ENCODE peak calls at places on chromosomes 7 and 10, in seven cellular contexts. Q, E, V, A, Y, I and P are unnamed samples.

GRCh38 chr7:30068117-30068516 is 39.9 kb downstream of the PLEKHA8 start:
- DNase-seq in I (no peak), A (no peak), E (no peak), V (no peak), Q (no peak), Y (no peak), P (no peak)

GRCh38 chr10:13776861-13777301 is 190.1 kb downstream of the PRPF18 start:
- DNase-seq in V (no peak), A (no peak), E (no peak), I (no peak), Y (no peak), Q (no peak), P (no peak)

GRCh38 chr7:93150200-93150835 is 2.1 kb upstream of the SAMD9L start:
- DNase-seq in E (no peak), I (no peak), V (no peak), Q (no peak), A (no peak), Y (no peak), P (no peak)

GRCh38 chr7:47684728-47685127 is 102.8 kb upstream of the TNS3 start:
- DNase-seq in A (no peak), I (no peak), E (no peak), Q (no peak), V (no peak), Y (no peak), P (no peak)

GRCh38 chr10:95327367-95327766 is 36.6 kb upstream of the PDLIM1 start:
- DNase-seq in V (no peak), A (no peak), Y (no peak), Q (peak), I (no peak), E (no peak), P (no peak)

GRCh38 chr7:129066290-129067131 is 11.6 kb upstream of the TNPO3 start:
- DNase-seq in Q (no peak), I (no peak), A (no peak), V (no peak), E (no peak), Y (peak), P (no peak)

GRCh38 chr10:33326897-33327296 is 7.6 kb downstream of the NRP1 start:
- DNase-seq in Q (no peak), A (no peak), I (no peak), V (no peak), Y (no peak), E (no peak), P (no peak)

GRCh38 chr7:27088002-27088931 is 7.5 kb downstream of the HOXA1 start:
- DNase-seq in I (no peak), A (no peak), V (no peak), Q (peak), E (no peak), Y (no peak), P (no peak)

GRCh38 chr7:99404235-99404976 is 4.0 kb downstream of the PDAP1 start:
- DNase-seq in I (no peak), E (no peak), A (no peak), V (no peak), Y (no peak), Q (no peak), P (no peak)

GRCh38 chr10:15237351-15237750 is 68.9 kb upstream of the NMT2 start:
- DNase-seq in V (no peak), E (no peak), A (no peak), Y (no peak), Q (no peak), I (no peak), P (no peak)

GRCh38 chr7:57416601-57417358 is 33.2 kb upstream of the ZNF716 start:
- DNase-seq in V (no peak), I (no peak), Y (no peak), Q (no peak), E (no peak), A (no peak), P (no peak)

GRCh38 chr10:78992333-78992732 is 76.4 kb upstream of the ZMIZ1 start:
- DNase-seq in Y (no peak), V (no peak), I (no peak), E (no peak), A (no peak), Q (no peak), P (no peak)

GRCh38 chr7:100166966-100167911 is 1.2 kb downstream of the GAL3ST4 start:
- DNase-seq in V (no peak), Y (peak), E (no peak), I (no peak), A (no peak), Q (peak), P (no peak)

GRCh38 chr7:150449206-150449956 is 1.0 kb upstream of the GIMAP8 start:
- DNase-seq in A (no peak), Q (no peak), V (no peak), I (no peak), Y (no peak), E (no peak), P (no peak)

GRCh38 chr7:20193242-20193777 is 23.9 kb downstream of the MACC1 start:
- DNase-seq in I (no peak), E (no peak), Q (no peak), A (no peak), Y (no peak), V (no peak), P (no peak)

GRCh38 chr7:84040365-84040764 is 154.2 kb downstream of the SEMA3A start:
- DNase-seq in Q (no peak), E (no peak), V (no peak), A (peak), Y (no peak), I (no peak), P (no peak)

GRCh38 chr10:6053816-6054581 is 8.2 kb downstream of the IL2RA start:
- DNase-seq in I (no peak), E (no peak), V (no peak), Q (no peak), A (peak), Y (peak), P (no peak)

GRCh38 chr10:102815790-102816549 is 21.2 kb downstream of the CYP17A1 start:
- DNase-seq in V (no peak), Q (no peak), I (no peak), E (no peak), Y (no peak), A (no peak), P (no peak)

GRCh38 chr10:96319754-96320514 is 15.7 kb downstream of the DNTT start:
- DNase-seq in V (no peak), Q (no peak), I (no peak), E (no peak), A (no peak), Y (peak), P (no peak)

GRCh38 chr10:91570220-91570619 is 62.7 kb downstream of the PPP1R3C start:
- DNase-seq in Q (no peak), V (no peak), A (no peak), Y (no peak), I (no peak), E (no peak), P (no peak)

GRCh38 chr10:3961082-3961481 is 176.1 kb upstream of the KLF6 start:
- DNase-seq in Q (no peak), E (no peak), Y (no peak), A (no peak), I (no peak), V (no peak), P (no peak)

GRCh38 chr10:33376976-33377657 is 42.6 kb upstream of the NRP1 start:
- DNase-seq in Y (no peak), Q (no peak), E (peak), V (no peak), I (no peak), A (no peak), P (no peak)

GRCh38 chr7:80060218-80060806 is 74.3 kb upstream of the GNAI1 start:
- DNase-seq in Y (no peak), I (no peak), V (no peak), Q (peak), A (peak), E (peak), P (peak)

GRCh38 chr7:80372415-80372814 is 139.4 kb downstream of the GNAT3 start:
- DNase-seq in I (no peak), A (no peak), Y (no peak), Q (no peak), E (no peak), V (no peak), P (no peak)

GRCh38 chr7:138934861-138935260 is 46.3 kb downstream of the KIAA1549 start:
- DNase-seq in A (peak), Y (no peak), E (no peak), Q (peak), I (no peak), V (no peak), P (peak)

GRCh38 chr10:84254552-84255137 is 9.8 kb downstream of the RGR start:
- DNase-seq in V (no peak), A (no peak), Y (no peak), I (no peak), Q (no peak), E (no peak), P (no peak)

GRCh38 chr10:32954080-32954479 is 4.0 kb downstream of the ITGB1 start:
- DNase-seq in E (no peak), Y (no peak), I (no peak), Q (no peak), A (no peak), V (no peak), P (no peak)

GRCh38 chr10:18918545-18918944 is 130.1 kb upstream of the MALRD1 start:
- DNase-seq in Y (no peak), A (no peak), Q (no peak), E (no peak), I (no peak), V (no peak), P (no peak)

GRCh38 chr7:18574235-18574540 is 78.6 kb downstream of the HDAC9 start:
- DNase-seq in Q (no peak), A (no peak), I (no peak), V (no peak), Y (no peak), E (no peak), P (no peak)

GRCh38 chr10:132520147-132520811 is 17.3 kb upstream of the INPP5A start:
- DNase-seq in A (no peak), V (no peak), Y (no peak), I (no peak), E (no peak), Q (no peak), P (no peak)

GRCh38 chr10:127293640-127294039 is 97.2 kb upstream of the INSYN2A start:
- DNase-seq in A (no peak), I (no peak), Y (no peak), V (no peak), Q (no peak), E (no peak), P (no peak)

GRCh38 chr7:102061354-102061945 is 225.2 kb upstream of the SH2B2 start:
- DNase-seq in A (no peak), I (no peak), Q (no peak), V (no peak), Y (no peak), E (no peak), P (no peak)

GRCh38 chr7:41763626-41764025 is 60.7 kb upstream of the INHBA start:
- DNase-seq in A (no peak), E (no peak), Q (no peak), V (no peak), I (no peak), Y (no peak), P (no peak)

GRCh38 chr10:114404171-114405010 is at the start of gene AFAP1L2:
- DNase-seq in Q (peak), E (no peak), V (no peak), Y (no peak), A (no peak), I (no peak), P (no peak)

GRCh38 chr7:77855371-77856083 is 57.0 kb downstream of the PHTF2 start:
- DNase-seq in V (no peak), Q (no peak), Y (peak), I (no peak), E (no peak), A (no peak), P (no peak)

GRCh38 chr7:141366098-141366621 is 185.1 kb upstream of the AGK start:
- DNase-seq in I (no peak), Q (no peak), E (no peak), A (no peak), Y (no peak), V (no peak), P (no peak)

GRCh38 chr7:114388021-114388420 is 26.6 kb upstream of the FOXP2 start:
- DNase-seq in A (no peak), Y (no peak), Q (no peak), V (no peak), E (no peak), I (no peak), P (no peak)

GRCh38 chr7:20269726-20270125 is 52.5 kb upstream of the MACC1 start:
- DNase-seq in V (no peak), Y (no peak), E (no peak), I (no peak), Q (no peak), A (no peak), P (no peak)

GRCh38 chr10:132416566-132417248 is 19.7 kb downstream of the PWWP2B start:
- DNase-seq in E (no peak), I (no peak), A (no peak), Q (peak), V (no peak), Y (no peak), P (no peak)

GRCh38 chr10:132535065-132535651 is 2.4 kb upstream of the INPP5A start:
- DNase-seq in Y (no peak), Q (no peak), I (no peak), V (no peak), A (no peak), E (no peak), P (no peak)

GRCh38 chr7:158114056-158114850 is 473.4 kb downstream of the PTPRN2 start:
- DNase-seq in Q (no peak), Y (no peak), I (no peak), V (no peak), A (no peak), E (no peak), P (no peak)
- TF ChIP-seq SIN3A in Q (no peak), Y (no peak), I (no peak), V (no peak), A (no peak), E (no peak), P (no peak)

GRCh38 chr7:7736671-7737070 is 18.3 kb upstream of the RPA3 start:
- DNase-seq in A (no peak), V (no peak), E (no peak), I (no peak), Q (no peak), Y (no peak), P (no peak)
- TF ChIP-seq POLR2AphosphoS5 in A (no peak), V (no peak), E (no peak), I (no peak), Q (no peak), Y (no peak), P (no peak)

DNA sequence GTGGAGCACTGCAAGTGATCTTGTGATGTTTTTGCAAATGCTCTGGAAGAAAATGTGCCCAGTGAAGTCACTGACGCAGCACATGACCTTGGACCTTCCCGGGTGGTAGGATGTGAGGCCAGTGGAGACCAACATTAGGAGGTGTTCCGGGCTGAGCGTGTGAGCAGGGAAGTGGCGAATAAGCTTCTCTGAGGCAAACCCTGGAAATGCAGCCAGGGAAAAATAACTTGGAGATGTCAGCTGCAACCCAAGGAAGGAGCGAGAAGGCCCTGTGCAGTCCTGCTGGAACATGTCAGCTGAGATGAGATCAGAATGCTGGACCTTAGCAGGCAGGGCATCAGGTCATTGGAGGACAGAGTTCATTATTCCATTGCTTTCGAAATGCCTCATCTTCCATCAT is 18.6 kb upstream of the SDK1 start:
- DNase-seq in A (no peak), Y (no peak), I (no peak), E (no peak), Q (no peak), V (no peak), P (no peak)
- H3K27ac ChIP-seq in A (no peak), Y (no peak), I (no peak), E (no peak), Q (no peak), V (no peak), P (no peak)

DNA sequence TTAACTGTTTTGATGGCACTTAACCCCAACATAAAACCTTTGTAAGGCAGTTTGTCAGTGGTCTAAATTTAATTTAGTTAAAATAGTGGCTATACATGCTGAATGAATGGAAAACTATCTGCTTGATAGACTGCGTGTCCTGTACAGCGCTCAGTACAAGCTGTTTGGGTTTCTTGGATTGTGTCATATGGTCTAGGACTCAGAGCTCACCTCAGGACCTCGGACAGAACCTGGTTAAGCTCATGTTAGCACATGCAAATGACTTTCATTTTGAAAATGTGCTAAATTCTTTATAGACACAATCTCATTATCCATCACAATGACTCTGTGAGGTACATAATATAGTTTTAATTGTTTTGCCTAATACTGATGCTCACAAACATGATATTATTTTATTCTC is 55.7 kb upstream of the RELN start:
- DNase-seq in Y (no peak), I (no peak), E (no peak), A (no peak), Q (no peak), V (no peak), P (no peak)
- TF ChIP-seq SIN3A in Y (no peak), I (no peak), E (no peak), A (no peak), Q (no peak), V (no peak), P (no peak)